ENCODE peak calls at places on chromosomes 16 and 17, in ten cellular contexts. B is H1; T is NCI-H345; F is cardiac fibroblast; E is effector memory CD4-positive, alpha-beta T cell; P is activated T-helper 2 cell treated with anti-CD3 and anti-CD28 coated beads, Interferon-gamma antibody, Interleukin-2, Interleukin-4, amounts not matched to agents 10 μg/mL and 5 μg/mL and 100 μg/mL, durations not matched to agents 14 hours and 24 hours and 36 hours; M is Ammon's horn; I is stimulated activated CD8-positive, alpha-beta memory T cell treated with anti-CD3 and anti-CD28 coated beads, Interleukin-12 subunit alpha, Interleukin-12 subunit beta, amount 100 ng/mL, for 4 hours; Z is stimulated activated CD4-positive, alpha-beta T cell treated with anti-CD3 and anti-CD28 coated beads, Interleukin-4, amount 100 ng/mL, for 4 hours; K is SJCRH30. J is an unnamed sample.

GRCh38 chr17:13540546-13540945 is 61.2 kb downstream of the HS3ST3A1 start:
- DNase-seq in K (peak), P (no peak), I (no peak), T (no peak), F (peak), M (no peak), E (no peak), B (no peak), Z (no peak), J (no peak)

GRCh38 chr16:709651-710499 is 4.3 kb upstream of the FBXL16 start:
- DNase-seq in K (peak), P (no peak), T (peak), E (no peak), M (peak), I (no peak), Z (no peak), B (no peak), F (peak), J (no peak)

GRCh38 chr17:13638855-13639458 is 37.2 kb upstream of the HS3ST3A1 start:
- DNase-seq in K (no peak), F (peak), E (no peak), Z (no peak), P (no peak), T (no peak), M (no peak), I (no peak), B (no peak), J (no peak)

GRCh38 chr16:68079616-68080344 is 5.4 kb upstream of the NFATC3 start:
- DNase-seq in P (peak), M (peak), I (peak), F (peak), B (peak), T (no peak), K (no peak), Z (peak), E (peak), J (no peak)

GRCh38 chr17:71438631-71439146 is 682.1 kb upstream of the SOX9 start:
- DNase-seq in Z (no peak), F (peak), T (peak), K (peak), B (no peak), P (no peak), M (peak), E (no peak), I (no peak), J (peak)

GRCh38 chr16:1031666-1032065 is 40.9 kb upstream of the SSTR5 start:
- DNase-seq in F (no peak), T (no peak), M (no peak), Z (no peak), I (no peak), K (no peak), B (no peak), E (no peak), P (no peak), J (no peak)

GRCh38 chr16:31869511-31870201 is 4.0 kb upstream of the ZNF267 start:
- DNase-seq in Z (peak), B (no peak), F (peak), P (peak), K (no peak), M (peak), E (peak), T (peak), I (peak), J (peak)

GRCh38 chr17:12463102-12463501 is 202.6 kb upstream of the MYOCD start:
- DNase-seq in T (no peak), M (no peak), Z (no peak), B (no peak), I (no peak), P (no peak), K (no peak), F (peak), E (no peak), J (no peak)

GRCh38 chr17:42780816-42781638 is 617 bp downstream of the WNK4 start:
- DNase-seq in M (no peak), B (no peak), K (no peak), T (no peak), I (no peak), Z (no peak), P (no peak), F (no peak), E (no peak), J (no peak)